ENCODE peak calls at places on chromosomes 1 and 21, in six cellular contexts. H is effector memory CD4-positive, alpha-beta T cell; L is NCI-H748 treated with DMSO at 0.1 percent for 48 hours; B is GM12891; Q is HuH-7.5; P is WERI-Rb-1. N is an unnamed sample.

GRCh38 chr1:172827301-172827700 is 168.4 kb downstream of the FASLG start:
- DNase-seq in Q (no peak), H (no peak), P (no peak), L (no peak), B (no peak), N (no peak)

GRCh38 chr1:246797157-246797556 is 72.9 kb downstream of the SCCPDH start:
- DNase-seq in B (no peak), L (no peak), H (no peak), P (no peak), Q (no peak), N (no peak)

GRCh38 chr1:111615874-111616715 is 3.5 kb upstream of the RAP1A start:
- DNase-seq in H (peak; percentile 29), Q (no peak), P (no peak), L (no peak), B (no peak), N (no peak)

GRCh38 chr1:205581321-205581980 is 50.4 kb downstream of the ELK4 start:
- DNase-seq in H (no peak), P (peak; percentile 10), L (no peak), Q (no peak), B (no peak), N (no peak)

GRCh38 chr1:7991504-7992440 is 30.3 kb downstream of the PARK7 start:
- DNase-seq in P (no peak), B (no peak), L (no peak), Q (no peak), H (no peak), N (no peak)

GRCh38 chr1:90707363-90707710 is 9.8 kb downstream of the BARHL2 start:
- DNase-seq in B (no peak), P (peak; percentile 62), Q (peak; percentile 88), H (no peak), L (no peak), N (no peak)

GRCh38 chr1:93437976-93438605 is 9.8 kb upstream of the FNBP1L start:
- DNase-seq in Q (peak; percentile 44), L (peak; percentile 27), H (no peak), B (no peak), P (no peak), N (peak; percentile 76)

GRCh38 chr21:43825936-43826622 is 36.7 kb downstream of the RRP1 start:
- DNase-seq in H (no peak), P (no peak), L (no peak), Q (no peak), B (peak; percentile 20), N (no peak)

GRCh38 chr1:66335859-66336640 is 197.9 kb upstream of the SGIP1 start:
- DNase-seq in H (peak; percentile 71), P (no peak), L (no peak), B (no peak), Q (no peak), N (peak; percentile 81)

GRCh38 chr1:92084651-92085050 is 4.5 kb downstream of the BTBD8 start:
- DNase-seq in B (no peak), P (no peak), Q (no peak), L (no peak), H (no peak), N (no peak)